ENCODE peak calls at places on chromosomes 3 and 15, in seven cellular contexts. One of them, this sample, is unnamed.

GRCh38 chr3:177197934-177198484 is 727 bp upstream of the TBL1XR1 start:
- DNase-seq in K562: no peak
- DNase-seq in GM12878: no peak
- DNase-seq in HepG2: no peak
- DNase-seq in H1: no peak
- DNase-seq in SK-N-SH: no peak
- DNase-seq in HCT116: no peak
- DNase-seq in this sample: no peak

GRCh38 chr15:64897345-64897985 is 14.2 kb upstream of the ANKDD1A start:
- DNase-seq in HCT116: no peak
- DNase-seq in H1: no peak
- DNase-seq in HepG2: no peak
- DNase-seq in SK-N-SH: no peak
- DNase-seq in K562: peak
- DNase-seq in GM12878: no peak
- DNase-seq in this sample: no peak

GRCh38 chr15:96321422-96322391 is 8.8 kb upstream of the NR2F2 start:
- DNase-seq in HepG2: no peak
- DNase-seq in GM12878: no peak
- DNase-seq in HCT116: no peak
- DNase-seq in K562: no peak
- DNase-seq in H1: peak
- DNase-seq in SK-N-SH: no peak
- DNase-seq in this sample: no peak

GRCh38 chr3:189773056-189773455 is 141.9 kb downstream of the TP63 start:
- DNase-seq in SK-N-SH: no peak
- DNase-seq in HCT116: no peak
- DNase-seq in K562: no peak
- DNase-seq in HepG2: no peak
- DNase-seq in GM12878: no peak
- DNase-seq in H1: no peak
- DNase-seq in this sample: no peak

GRCh38 chr3:178289544-178290160 is 246.6 kb upstream of the KCNMB2 start:
- DNase-seq in K562: no peak
- DNase-seq in H1: no peak
- DNase-seq in GM12878: no peak
- DNase-seq in HepG2: no peak
- DNase-seq in HCT116: no peak
- DNase-seq in SK-N-SH: no peak
- DNase-seq in this sample: no peak

GRCh38 chr15:41790756-41791546 is 16.7 kb downstream of the MAPKBP1 start:
- DNase-seq in HepG2: peak
- DNase-seq in K562: peak
- DNase-seq in GM12878: no peak
- DNase-seq in H1: no peak
- DNase-seq in HCT116: peak
- DNase-seq in SK-N-SH: no peak
- DNase-seq in this sample: no peak

GRCh38 chr15:64807051-64807749 is 18.2 kb downstream of the PIF1 start:
- DNase-seq in SK-N-SH: no peak
- DNase-seq in H1: peak
- DNase-seq in HCT116: no peak
- DNase-seq in HepG2: no peak
- DNase-seq in K562: no peak
- DNase-seq in GM12878: no peak
- DNase-seq in this sample: no peak

GRCh38 chr3:71602256-71602655 is 18.7 kb upstream of the FOXP1 start:
- DNase-seq in K562: no peak
- DNase-seq in HepG2: peak
- DNase-seq in HCT116: no peak
- DNase-seq in SK-N-SH: no peak
- DNase-seq in H1: no peak
- DNase-seq in GM12878: no peak
- DNase-seq in this sample: no peak

GRCh38 chr3:57731311-57731710 is 24.8 kb upstream of the SLMAP start:
- DNase-seq in GM12878: no peak
- DNase-seq in HepG2: no peak
- DNase-seq in K562: no peak
- DNase-seq in H1: no peak
- DNase-seq in SK-N-SH: no peak
- DNase-seq in HCT116: no peak
- DNase-seq in this sample: no peak

GRCh38 chr15:33089165-33089877 is 105.2 kb downstream of the FMN1 start:
- DNase-seq in K562: no peak
- DNase-seq in H1: no peak
- DNase-seq in GM12878: no peak
- DNase-seq in HCT116: no peak
- DNase-seq in SK-N-SH: no peak
- DNase-seq in HepG2: no peak
- DNase-seq in this sample: no peak

GRCh38 chr3:111012388-111013248 is 59.0 kb upstream of the NECTIN3 start:
- DNase-seq in K562: no peak
- DNase-seq in H1: no peak
- DNase-seq in SK-N-SH: peak
- DNase-seq in HCT116: peak
- DNase-seq in GM12878: no peak
- DNase-seq in HepG2: peak
- DNase-seq in this sample: no peak

GRCh38 chr15:32834156-32834555 is 116.4 kb downstream of the GREM1 start:
- DNase-seq in K562: no peak
- DNase-seq in H1: no peak
- DNase-seq in HCT116: no peak
- DNase-seq in GM12878: peak
- DNase-seq in SK-N-SH: no peak
- DNase-seq in HepG2: no peak
- DNase-seq in this sample: no peak

DNA sequence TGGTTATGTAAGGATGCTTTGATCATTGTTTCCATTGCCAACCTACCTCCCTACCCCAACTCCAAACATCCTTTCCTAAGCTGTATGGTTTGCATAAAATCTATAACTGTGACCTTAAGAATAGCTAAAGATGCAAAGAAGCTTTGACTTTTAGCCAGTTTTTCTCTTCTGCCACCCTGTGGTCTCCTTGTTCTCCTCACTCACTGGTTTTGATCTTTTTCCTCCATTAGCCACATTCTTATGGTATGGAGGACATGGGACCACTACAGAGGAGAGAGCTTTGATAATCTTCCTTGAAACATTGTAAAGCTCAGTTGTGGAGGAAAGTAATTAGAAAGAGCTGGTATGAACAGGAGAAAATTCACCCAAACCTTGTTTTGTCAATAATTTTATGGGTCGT is 115.9 kb downstream of the NEK11 start:
- DNase-seq in HepG2: no peak
- DNase-seq in SK-N-SH: no peak
- DNase-seq in HCT116: no peak
- DNase-seq in K562: no peak
- DNase-seq in GM12878: no peak
- DNase-seq in H1: no peak
- DNase-seq in this sample: no peak
- TF ChIP-seq CTCF in HepG2: peak
- TF ChIP-seq CTCF in SK-N-SH: peak
- TF ChIP-seq CTCF in HCT116: no peak
- TF ChIP-seq CTCF in K562: peak
- TF ChIP-seq CTCF in GM12878: no peak
- TF ChIP-seq CTCF in H1: no peak
- TF ChIP-seq CTCF in this sample: peak

DNA sequence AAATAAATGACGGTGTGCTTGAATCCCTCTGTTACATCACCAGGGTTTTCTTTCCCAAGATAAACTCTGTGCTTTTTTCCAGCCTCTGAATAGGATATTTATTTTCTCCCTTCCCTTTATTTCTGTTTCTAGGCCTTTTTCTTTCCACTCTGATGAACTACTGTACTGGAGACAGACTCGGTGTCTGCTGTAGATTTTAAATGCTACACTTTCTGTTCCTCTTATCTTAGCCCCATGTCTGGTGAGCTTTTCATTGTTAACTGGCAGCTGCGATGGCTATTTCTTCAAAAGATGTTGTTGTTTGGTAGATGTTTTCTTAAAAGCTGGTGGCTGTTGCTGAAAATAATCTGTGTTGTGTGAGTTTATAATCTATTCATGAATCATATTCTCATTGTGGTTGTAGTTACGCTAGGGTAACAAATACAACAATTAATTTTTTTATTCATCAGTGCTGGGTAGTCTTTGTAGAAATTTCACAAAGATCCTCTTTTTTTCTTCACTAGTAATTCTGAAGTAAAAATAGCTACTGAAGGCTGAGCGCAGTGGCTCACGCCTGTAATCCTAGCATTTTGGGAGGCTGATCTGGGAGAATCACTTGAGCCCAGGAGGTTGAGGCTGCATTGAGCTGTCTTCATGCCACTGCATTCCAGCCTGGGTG is 15.6 kb upstream of the SCAANT1 start:
- DNase-seq in H1: no peak
- DNase-seq in HepG2: no peak
- DNase-seq in HCT116: no peak
- DNase-seq in SK-N-SH: no peak
- DNase-seq in K562: no peak
- DNase-seq in GM12878: no peak
- DNase-seq in this sample: no peak
- TF ChIP-seq SIN3A in H1: no peak
- TF ChIP-seq SIN3A in HepG2: no peak
- TF ChIP-seq SIN3A in HCT116: no peak
- TF ChIP-seq SIN3A in SK-N-SH: no peak
- TF ChIP-seq SIN3A in K562: no peak
- TF ChIP-seq SIN3A in GM12878: no peak
- TF ChIP-seq SIN3A in this sample: no peak

GRCh38 chr3:186427627-186428026 is 65.6 kb upstream of the DGKG start:
- DNase-seq in H1: no peak
- DNase-seq in GM12878: no peak
- DNase-seq in HCT116: no peak
- DNase-seq in SK-N-SH: peak
- DNase-seq in HepG2: no peak
- DNase-seq in K562: peak
- DNase-seq in this sample: no peak

GRCh38 chr3:186421946-186422345 is 59.9 kb upstream of the DGKG start:
- DNase-seq in K562: no peak
- DNase-seq in H1: no peak
- DNase-seq in SK-N-SH: no peak
- DNase-seq in HepG2: no peak
- DNase-seq in GM12878: no peak
- DNase-seq in HCT116: no peak
- DNase-seq in this sample: no peak

GRCh38 chr3:186425788-186426730 is 64.0 kb upstream of the DGKG start:
- DNase-seq in SK-N-SH: no peak
- DNase-seq in HCT116: no peak
- DNase-seq in K562: no peak
- DNase-seq in GM12878: no peak
- DNase-seq in HepG2: no peak
- DNase-seq in H1: peak
- DNase-seq in this sample: no peak
- TF ChIP-seq CTCF in SK-N-SH: no peak
- TF ChIP-seq CTCF in HCT116: peak
- TF ChIP-seq CTCF in K562: no peak
- TF ChIP-seq CTCF in GM12878: no peak
- TF ChIP-seq CTCF in HepG2: no peak
- TF ChIP-seq CTCF in H1: peak
- TF ChIP-seq CTCF in this sample: peak

GRCh38 chr15:71687902-71688508 is 122.3 kb upstream of the NR2E3 start:
- DNase-seq in SK-N-SH: no peak
- DNase-seq in H1: no peak
- DNase-seq in GM12878: no peak
- DNase-seq in K562: no peak
- DNase-seq in HepG2: no peak
- DNase-seq in HCT116: no peak
- DNase-seq in this sample: no peak
- TF ChIP-seq SIN3A in SK-N-SH: no peak
- TF ChIP-seq SIN3A in H1: no peak
- TF ChIP-seq SIN3A in GM12878: no peak
- TF ChIP-seq SIN3A in K562: no peak
- TF ChIP-seq SIN3A in HepG2: no peak
- TF ChIP-seq SIN3A in HCT116: no peak
- TF ChIP-seq SIN3A in this sample: no peak

GRCh38 chr3:52090131-52090548 is 33.8 kb upstream of the DUSP7 start:
- DNase-seq in SK-N-SH: no peak
- DNase-seq in H1: no peak
- DNase-seq in HCT116: peak
- DNase-seq in HepG2: no peak
- DNase-seq in K562: no peak
- DNase-seq in GM12878: no peak
- DNase-seq in this sample: no peak

GRCh38 chr3:52091566-52092290 is 35.4 kb upstream of the DUSP7 start:
- DNase-seq in HCT116: no peak
- DNase-seq in H1: no peak
- DNase-seq in GM12878: no peak
- DNase-seq in HepG2: no peak
- DNase-seq in K562: no peak
- DNase-seq in SK-N-SH: no peak
- DNase-seq in this sample: no peak

GRCh38 chr3:52092291-52092660 is 35.9 kb upstream of the DUSP7 start:
- DNase-seq in GM12878: no peak
- DNase-seq in HCT116: no peak
- DNase-seq in H1: no peak
- DNase-seq in SK-N-SH: no peak
- DNase-seq in K562: no peak
- DNase-seq in HepG2: no peak
- DNase-seq in this sample: no peak

GRCh38 chr3:52089691-52090090 is 33.3 kb upstream of the DUSP7 start:
- DNase-seq in HepG2: no peak
- DNase-seq in H1: no peak
- DNase-seq in HCT116: no peak
- DNase-seq in SK-N-SH: no peak
- DNase-seq in K562: no peak
- DNase-seq in GM12878: no peak
- DNase-seq in this sample: no peak

GRCh38 chr3:52090620-52091468 is 34.5 kb upstream of the DUSP7 start:
- DNase-seq in GM12878: no peak
- DNase-seq in HepG2: no peak
- DNase-seq in HCT116: no peak
- DNase-seq in SK-N-SH: no peak
- DNase-seq in H1: no peak
- DNase-seq in K562: peak
- DNase-seq in this sample: no peak
- TF ChIP-seq CTCF in GM12878: no peak
- TF ChIP-seq CTCF in HepG2: no peak
- TF ChIP-seq CTCF in HCT116: no peak
- TF ChIP-seq CTCF in SK-N-SH: no peak
- TF ChIP-seq CTCF in H1: no peak
- TF ChIP-seq CTCF in K562: no peak
- TF ChIP-seq CTCF in this sample: no peak